ENCODE peak calls at places on chromosome 18, in ten cellular contexts. One of them, this sample, is unnamed.

GRCh38 chr18:49617846-49618245 is 56.0 kb downstream of the LIPG start:
- DNase-seq in HCT116: no peak
- DNase-seq in adrenal gland: no peak
- DNase-seq in right lobe of liver: no peak
- DNase-seq in ovary: no peak
- DNase-seq in tibial nerve: no peak
- DNase-seq in CD8-positive, alpha-beta T cell: no peak
- DNase-seq in ascending aorta: no peak
- DNase-seq in A549: no peak
- DNase-seq in PC-9: no peak
- DNase-seq in this sample: no peak

GRCh38 chr18:34261865-34262780 is 37.4 kb upstream of the NOL4 start:
- DNase-seq in HCT116: no peak
- DNase-seq in adrenal gland: no peak
- DNase-seq in right lobe of liver: no peak
- DNase-seq in ovary: no peak
- DNase-seq in tibial nerve: no peak
- DNase-seq in CD8-positive, alpha-beta T cell: no peak
- DNase-seq in ascending aorta: no peak
- DNase-seq in A549: no peak
- DNase-seq in PC-9: no peak
- DNase-seq in this sample: no peak

GRCh38 chr18:69754108-69754507 is 193.6 kb downstream of the CD226 start:
- DNase-seq in HCT116: no peak
- DNase-seq in adrenal gland: no peak
- DNase-seq in right lobe of liver: no peak
- DNase-seq in ovary: no peak
- DNase-seq in tibial nerve: no peak
- DNase-seq in CD8-positive, alpha-beta T cell: no peak
- DNase-seq in ascending aorta: no peak
- DNase-seq in A549: no peak
- DNase-seq in PC-9: no peak
- DNase-seq in this sample: no peak

GRCh38 chr18:79260023-79260422 is 135.7 kb upstream of the NFATC1 start:
- DNase-seq in HCT116: no peak
- DNase-seq in adrenal gland: no peak
- DNase-seq in right lobe of liver: no peak
- DNase-seq in ovary: no peak
- DNase-seq in tibial nerve: no peak
- DNase-seq in CD8-positive, alpha-beta T cell: no peak
- DNase-seq in ascending aorta: no peak
- DNase-seq in A549: no peak
- DNase-seq in PC-9: no peak
- DNase-seq in this sample: no peak

GRCh38 chr18:55470826-55471225 is 117.2 kb downstream of the TCF4 start:
- DNase-seq in HCT116: no peak
- DNase-seq in adrenal gland: no peak
- DNase-seq in right lobe of liver: no peak
- DNase-seq in ovary: no peak
- DNase-seq in tibial nerve: no peak
- DNase-seq in CD8-positive, alpha-beta T cell: no peak
- DNase-seq in ascending aorta: no peak
- DNase-seq in A549: no peak
- DNase-seq in PC-9: no peak
- DNase-seq in this sample: no peak

GRCh38 chr18:24937624-24938285 is 414.2 kb downstream of the ZNF521 start:
- DNase-seq in HCT116: no peak
- DNase-seq in adrenal gland: no peak
- DNase-seq in right lobe of liver: no peak
- DNase-seq in ovary: no peak
- DNase-seq in tibial nerve: no peak
- DNase-seq in CD8-positive, alpha-beta T cell: no peak
- DNase-seq in ascending aorta: no peak
- DNase-seq in A549: no peak
- DNase-seq in PC-9: no peak
- DNase-seq in this sample: no peak

GRCh38 chr18:39462436-39462835 is 1896.8 kb upstream of the CELF4 start:
- DNase-seq in HCT116: no peak
- DNase-seq in adrenal gland: no peak
- DNase-seq in right lobe of liver: no peak
- DNase-seq in ovary: no peak
- DNase-seq in tibial nerve: no peak
- DNase-seq in CD8-positive, alpha-beta T cell: no peak
- DNase-seq in ascending aorta: no peak
- DNase-seq in A549: no peak
- DNase-seq in PC-9: no peak
- DNase-seq in this sample: no peak

GRCh38 chr18:67302043-67302442 is 214.5 kb downstream of the DSEL start:
- DNase-seq in HCT116: no peak
- DNase-seq in adrenal gland: no peak
- DNase-seq in right lobe of liver: no peak
- DNase-seq in ovary: no peak
- DNase-seq in tibial nerve: no peak
- DNase-seq in CD8-positive, alpha-beta T cell: no peak
- DNase-seq in ascending aorta: no peak
- DNase-seq in A549: no peak
- DNase-seq in PC-9: no peak
- DNase-seq in this sample: peak

GRCh38 chr18:40469851-40470250 is 1485.2 kb upstream of the PIK3C3 start:
- DNase-seq in HCT116: no peak
- DNase-seq in adrenal gland: no peak
- DNase-seq in right lobe of liver: no peak
- DNase-seq in ovary: no peak
- DNase-seq in tibial nerve: no peak
- DNase-seq in CD8-positive, alpha-beta T cell: no peak
- DNase-seq in ascending aorta: no peak
- DNase-seq in A549: no peak
- DNase-seq in PC-9: no peak
- DNase-seq in this sample: no peak

GRCh38 chr18:45024357-45025107 is 343.8 kb downstream of the SETBP1 start:
- DNase-seq in HCT116: no peak
- DNase-seq in adrenal gland: no peak
- DNase-seq in right lobe of liver: no peak
- DNase-seq in ovary: no peak
- DNase-seq in tibial nerve: no peak
- DNase-seq in CD8-positive, alpha-beta T cell: no peak
- DNase-seq in ascending aorta: no peak
- DNase-seq in A549: no peak
- DNase-seq in PC-9: no peak
- DNase-seq in this sample: no peak

GRCh38 chr18:37691162-37691561 is 125.6 kb upstream of the CELF4 start:
- DNase-seq in HCT116: no peak
- DNase-seq in adrenal gland: no peak
- DNase-seq in right lobe of liver: no peak
- DNase-seq in ovary: no peak
- DNase-seq in tibial nerve: no peak
- DNase-seq in CD8-positive, alpha-beta T cell: no peak
- DNase-seq in ascending aorta: no peak
- DNase-seq in A549: no peak
- DNase-seq in PC-9: no peak
- DNase-seq in this sample: no peak

GRCh38 chr18:27750014-27750413 is 426.9 kb downstream of the CDH2 start:
- DNase-seq in HCT116: peak
- DNase-seq in adrenal gland: peak
- DNase-seq in right lobe of liver: no peak
- DNase-seq in ovary: no peak
- DNase-seq in tibial nerve: no peak
- DNase-seq in CD8-positive, alpha-beta T cell: no peak
- DNase-seq in ascending aorta: no peak
- DNase-seq in A549: no peak
- DNase-seq in PC-9: peak
- DNase-seq in this sample: peak

GRCh38 chr18:74351354-74351753 is 35.7 kb downstream of the C18orf63 start:
- DNase-seq in HCT116: no peak
- DNase-seq in adrenal gland: no peak
- DNase-seq in right lobe of liver: peak
- DNase-seq in ovary: no peak
- DNase-seq in tibial nerve: no peak
- DNase-seq in CD8-positive, alpha-beta T cell: no peak
- DNase-seq in ascending aorta: no peak
- DNase-seq in A549: no peak
- DNase-seq in PC-9: no peak
- DNase-seq in this sample: peak

GRCh38 chr18:34913837-34914755 is 127.1 kb upstream of the MAPRE2 start:
- DNase-seq in HCT116: no peak
- DNase-seq in adrenal gland: no peak
- DNase-seq in right lobe of liver: no peak
- DNase-seq in ovary: no peak
- DNase-seq in tibial nerve: no peak
- DNase-seq in CD8-positive, alpha-beta T cell: no peak
- DNase-seq in ascending aorta: no peak
- DNase-seq in A549: no peak
- DNase-seq in PC-9: no peak
- DNase-seq in this sample: no peak

GRCh38 chr18:13611058-13611615 is 115.2 kb downstream of the FAM210A start:
- DNase-seq in HCT116: no peak
- DNase-seq in adrenal gland: no peak
- DNase-seq in right lobe of liver: no peak
- DNase-seq in ovary: no peak
- DNase-seq in tibial nerve: no peak
- DNase-seq in CD8-positive, alpha-beta T cell: peak
- DNase-seq in ascending aorta: no peak
- DNase-seq in A549: no peak
- DNase-seq in PC-9: no peak
- DNase-seq in this sample: peak
- H3K27ac ChIP-seq in HCT116: no peak
- H3K27ac ChIP-seq in adrenal gland: no peak
- H3K27ac ChIP-seq in right lobe of liver: no peak
- H3K27ac ChIP-seq in ovary: no peak
- H3K27ac ChIP-seq in tibial nerve: peak
- H3K27ac ChIP-seq in CD8-positive, alpha-beta T cell: peak
- H3K27ac ChIP-seq in ascending aorta: peak
- H3K27ac ChIP-seq in A549: no peak
- H3K27ac ChIP-seq in PC-9: no peak
- H3K27ac ChIP-seq in this sample: peak

GRCh38 chr18:10571537-10571936 is 45.7 kb downstream of the NAPG start:
- DNase-seq in HCT116: no peak
- DNase-seq in adrenal gland: no peak
- DNase-seq in right lobe of liver: no peak
- DNase-seq in ovary: no peak
- DNase-seq in tibial nerve: no peak
- DNase-seq in CD8-positive, alpha-beta T cell: no peak
- DNase-seq in ascending aorta: no peak
- DNase-seq in A549: no peak
- DNase-seq in PC-9: no peak
- DNase-seq in this sample: no peak
- H3K4me3 ChIP-seq in HCT116: no peak
- H3K4me3 ChIP-seq in adrenal gland: no peak
- H3K4me3 ChIP-seq in right lobe of liver: no peak
- H3K4me3 ChIP-seq in ovary: no peak
- H3K4me3 ChIP-seq in tibial nerve: no peak
- H3K4me3 ChIP-seq in CD8-positive, alpha-beta T cell: no peak
- H3K4me3 ChIP-seq in ascending aorta: no peak
- H3K4me3 ChIP-seq in A549: no peak
- H3K4me3 ChIP-seq in PC-9: no peak
- H3K4me3 ChIP-seq in this sample: no peak

GRCh38 chr18:475202-475624 is 25.3 kb downstream of the COLEC12 start:
- DNase-seq in HCT116: no peak
- DNase-seq in adrenal gland: no peak
- DNase-seq in right lobe of liver: no peak
- DNase-seq in ovary: no peak
- DNase-seq in tibial nerve: no peak
- DNase-seq in CD8-positive, alpha-beta T cell: no peak
- DNase-seq in ascending aorta: no peak
- DNase-seq in A549: no peak
- DNase-seq in PC-9: no peak
- DNase-seq in this sample: no peak
- H3K27ac ChIP-seq in HCT116: no peak
- H3K27ac ChIP-seq in adrenal gland: no peak
- H3K27ac ChIP-seq in right lobe of liver: no peak
- H3K27ac ChIP-seq in ovary: no peak
- H3K27ac ChIP-seq in tibial nerve: no peak
- H3K27ac ChIP-seq in CD8-positive, alpha-beta T cell: no peak
- H3K27ac ChIP-seq in ascending aorta: peak
- H3K27ac ChIP-seq in A549: peak
- H3K27ac ChIP-seq in PC-9: no peak
- H3K27ac ChIP-seq in this sample: no peak

GRCh38 chr18:36120297-36120696 is 8.8 kb downstream of the SLC39A6 start:
- DNase-seq in HCT116: no peak
- DNase-seq in adrenal gland: no peak
- DNase-seq in right lobe of liver: no peak
- DNase-seq in ovary: no peak
- DNase-seq in tibial nerve: no peak
- DNase-seq in CD8-positive, alpha-beta T cell: no peak
- DNase-seq in ascending aorta: no peak
- DNase-seq in A549: no peak
- DNase-seq in PC-9: no peak
- DNase-seq in this sample: no peak
- H3K4me3 ChIP-seq in HCT116: no peak
- H3K4me3 ChIP-seq in adrenal gland: no peak
- H3K4me3 ChIP-seq in right lobe of liver: no peak
- H3K4me3 ChIP-seq in ovary: no peak
- H3K4me3 ChIP-seq in tibial nerve: no peak
- H3K4me3 ChIP-seq in CD8-positive, alpha-beta T cell: no peak
- H3K4me3 ChIP-seq in ascending aorta: no peak
- H3K4me3 ChIP-seq in A549: no peak
- H3K4me3 ChIP-seq in PC-9: no peak
- H3K4me3 ChIP-seq in this sample: no peak

GRCh38 chr18:31508781-31509180 is 10.8 kb downstream of the DSG2 start:
- DNase-seq in HCT116: no peak
- DNase-seq in adrenal gland: no peak
- DNase-seq in right lobe of liver: no peak
- DNase-seq in ovary: no peak
- DNase-seq in tibial nerve: no peak
- DNase-seq in CD8-positive, alpha-beta T cell: no peak
- DNase-seq in ascending aorta: no peak
- DNase-seq in A549: no peak
- DNase-seq in PC-9: no peak
- DNase-seq in this sample: no peak

GRCh38 chr18:31506024-31506742 is 8.2 kb downstream of the DSG2 start:
- DNase-seq in HCT116: no peak
- DNase-seq in adrenal gland: no peak
- DNase-seq in right lobe of liver: no peak
- DNase-seq in ovary: no peak
- DNase-seq in tibial nerve: no peak
- DNase-seq in CD8-positive, alpha-beta T cell: no peak
- DNase-seq in ascending aorta: no peak
- DNase-seq in A549: peak
- DNase-seq in PC-9: no peak
- DNase-seq in this sample: no peak

GRCh38 chr18:31505161-31505560 is 7.2 kb downstream of the DSG2 start:
- DNase-seq in HCT116: no peak
- DNase-seq in adrenal gland: no peak
- DNase-seq in right lobe of liver: no peak
- DNase-seq in ovary: no peak
- DNase-seq in tibial nerve: no peak
- DNase-seq in CD8-positive, alpha-beta T cell: no peak
- DNase-seq in ascending aorta: no peak
- DNase-seq in A549: no peak
- DNase-seq in PC-9: no peak
- DNase-seq in this sample: no peak

GRCh38 chr18:31503011-31503410 is 5.0 kb downstream of the DSG2 start:
- DNase-seq in HCT116: no peak
- DNase-seq in adrenal gland: no peak
- DNase-seq in right lobe of liver: no peak
- DNase-seq in ovary: no peak
- DNase-seq in tibial nerve: no peak
- DNase-seq in CD8-positive, alpha-beta T cell: no peak
- DNase-seq in ascending aorta: no peak
- DNase-seq in A549: no peak
- DNase-seq in PC-9: no peak
- DNase-seq in this sample: no peak

GRCh38 chr18:31504455-31505147 is 6.6 kb downstream of the DSG2 start:
- DNase-seq in HCT116: no peak
- DNase-seq in adrenal gland: no peak
- DNase-seq in right lobe of liver: no peak
- DNase-seq in ovary: no peak
- DNase-seq in tibial nerve: no peak
- DNase-seq in CD8-positive, alpha-beta T cell: no peak
- DNase-seq in ascending aorta: no peak
- DNase-seq in A549: no peak
- DNase-seq in PC-9: no peak
- DNase-seq in this sample: no peak
- H3K27ac ChIP-seq in HCT116: no peak
- H3K27ac ChIP-seq in adrenal gland: no peak
- H3K27ac ChIP-seq in right lobe of liver: no peak
- H3K27ac ChIP-seq in ovary: no peak
- H3K27ac ChIP-seq in tibial nerve: no peak
- H3K27ac ChIP-seq in CD8-positive, alpha-beta T cell: no peak
- H3K27ac ChIP-seq in ascending aorta: no peak
- H3K27ac ChIP-seq in A549: no peak
- H3K27ac ChIP-seq in PC-9: no peak
- H3K27ac ChIP-seq in this sample: no peak

This sample was measured in MM.1S.